ENCODE peak calls at places on chromosomes 2 and 18, in eight cellular contexts. X, W, P, Z, Q, T, H and C are unnamed samples.

GRCh38 chr2:98148968-98149697 is 62.2 kb downstream of the VWA3B start:
- DNase-seq in W (no peak), X (no peak), Q (no peak), Z (peak; percentile 62), T (no peak), P (no peak), H (no peak), C (no peak)

GRCh38 chr2:73089270-73090030 is 17.9 kb upstream of the SFXN5 start:
- DNase-seq in T (no peak), H (no peak), P (peak; percentile 90), Q (peak; percentile 70), X (no peak), Z (peak; percentile 98), W (no peak), C (no peak)

GRCh38 chr2:222241054-222241453 is 57.7 kb downstream of the PAX3 start:
- DNase-seq in T (peak; percentile 72), Q (no peak), X (no peak), H (no peak), P (no peak), W (no peak), Z (no peak), C (no peak)

GRCh38 chr2:176653856-176654443 is 384.7 kb downstream of the MTX2 start:
- DNase-seq in X (peak; percentile 11), P (peak; percentile 31), Q (peak; percentile 73), W (no peak), H (no peak), T (peak; percentile 69), Z (peak; percentile 82), C (peak; percentile 41)

GRCh38 chr18:8990276-8991031 is 112.0 kb upstream of the NDUFV2 start:
- DNase-seq in Z (peak; percentile 21), Q (no peak), P (no peak), H (no peak), W (no peak), X (peak; percentile 14), T (no peak), C (peak; percentile 39)

GRCh38 chr2:26979761-26980160 is 9.3 kb downstream of the MAPRE3 start:
- DNase-seq in H (no peak), Q (no peak), P (no peak), X (no peak), W (no peak), T (no peak), Z (peak; percentile 56), C (no peak)

GRCh38 chr18:23141022-23141999 is 6.0 kb downstream of the CABLES1 start:
- DNase-seq in W (no peak), P (no peak), Z (no peak), X (no peak), Q (no peak), H (no peak), T (peak; percentile 45), C (no peak)

GRCh38 chr2:197378494-197378972 is 56.3 kb downstream of the SF3B1 start:
- DNase-seq in P (no peak), H (peak; percentile 76), T (peak; percentile 57), Z (peak; percentile 43), Q (peak; percentile 73), W (peak; percentile 72), X (no peak), C (peak; percentile 3)